ENCODE peak calls at places on chromosomes 3 and 15, in nine cellular contexts. E is transverse colon; D is effector memory CD4-positive, alpha-beta T cell; G is GM10248; W is astrocyte of the spinal cord; U is globus pallidus; F is stimulated activated CD4-positive, alpha-beta T cell treated with anti-CD3 and anti-CD28 coated beads, Interleukin-4, amount 100 ng/mL, for 48 hours; R is NCI-H1105; H is non-pigmented ciliary epithelial cell. I is an unnamed sample.
A peak's percentile ranks its signal among the peaks of the same experiment; 100 is the strongest.

GRCh38 chr15:99410477-99410876 is 155.3 kb upstream of the MEF2A start:
- DNase-seq in H (no peak), W (no peak), U (no peak), D (no peak), G (peak; percentile 18), E (no peak), R (no peak), F (no peak), I (peak; percentile 10)

GRCh38 chr15:70219256-70219919 is 121.7 kb upstream of the TLE3 start:
- DNase-seq in E (no peak), F (no peak), U (peak; percentile 30), D (no peak), R (no peak), W (no peak), H (no peak), G (no peak), I (no peak)

GRCh38 chr3:106261915-106262683 is 393.3 kb upstream of the CBLB start:
- DNase-seq in D (no peak), E (no peak), F (no peak), R (no peak), W (peak; percentile 67), G (no peak), U (no peak), H (peak; percentile 63), I (no peak)

GRCh38 chr15:31163769-31164572 is 62.4 kb upstream of the TRPM1 start:
- DNase-seq in F (no peak), U (no peak), W (no peak), H (peak; percentile 1), R (no peak), G (no peak), D (no peak), E (no peak), I (peak; percentile 1)

GRCh38 chr3:193782280-193782654 is 189.3 kb downstream of the OPA1 start:
- DNase-seq in H (no peak), F (no peak), G (no peak), D (no peak), U (no peak), W (peak; percentile 17), E (peak; percentile 35), R (no peak), I (no peak)

GRCh38 chr3:150371741-150372254 is 36.3 kb upstream of the TSC22D2 start:
- DNase-seq in F (no peak), R (no peak), W (peak; percentile 99), D (no peak), H (peak; percentile 100), G (no peak), E (peak; percentile 44), U (peak; percentile 25), I (peak; percentile 87)

GRCh38 chr3:28349397-28350000 is 875 bp upstream of the AZI2 start:
- DNase-seq in E (no peak), D (no peak), F (peak; percentile 9), R (peak; percentile 67), H (peak; percentile 26), W (no peak), G (no peak), U (no peak), I (peak; percentile 83)

GRCh38 chr3:105430460-105430859 is 63.8 kb downstream of the ALCAM start:
- DNase-seq in D (no peak), H (no peak), U (no peak), W (no peak), G (no peak), F (no peak), R (no peak), E (no peak), I (no peak)

GRCh38 chr3:134030382-134030753 is 643 bp upstream of the SLCO2A1 start:
- DNase-seq in E (no peak), R (peak; percentile 71), W (no peak), G (no peak), U (no peak), D (no peak), H (no peak), F (no peak), I (no peak)

GRCh38 chr3:139430467-139430866 is 41.0 kb upstream of the COPB2 start:
- DNase-seq in D (no peak), U (no peak), E (no peak), F (no peak), H (no peak), W (no peak), G (no peak), R (no peak), I (no peak)

GRCh38 chr3:156217674-156218352 is 97.4 kb downstream of the KCNAB1 start:
- DNase-seq in F (no peak), U (no peak), E (no peak), R (no peak), G (no peak), H (peak; percentile 11), D (no peak), W (peak; percentile 78), I (no peak)

GRCh38 chr3:104437891-104438290 is 928.8 kb upstream of the ALCAM start:
- DNase-seq in R (no peak), D (no peak), H (no peak), F (no peak), G (no peak), E (no peak), U (peak; percentile 93), W (peak; percentile 88), I (peak; percentile 66)

GRCh38 chr3:153028336-153028735 is 133.7 kb upstream of the RAP2B start:
- DNase-seq in G (no peak), E (no peak), D (no peak), W (peak; percentile 20), H (no peak), U (peak; percentile 41), F (no peak), R (no peak), I (no peak)

GRCh38 chr3:128068156-128068620 is 16.0 kb downstream of the SEC61A1 start:
- DNase-seq in F (no peak), H (no peak), R (peak; percentile 23), G (peak; percentile 51), E (no peak), U (no peak), W (peak; percentile 50), D (no peak), I (peak; percentile 74)